ENCODE peak calls at places on chromosomes 12 and 14, in eight cellular contexts. Z, Q, H, N, D, X, V and W are unnamed samples.
A peak's percentile ranks its signal among the peaks of the same experiment; 100 is the strongest.

GRCh38 chr12:58656254-58657009 is 263.9 kb downstream of the LRIG3 start:
- DNase-seq in V (no peak), H (no peak), D (no peak), Z (no peak), N (no peak), X (no peak), Q (no peak), W (no peak)

GRCh38 chr14:100012478-100012925 is 52.7 kb upstream of the EVL start:
- DNase-seq in N (no peak), Z (no peak), X (no peak), V (peak; percentile 57), H (no peak), D (no peak), Q (no peak), W (no peak)

GRCh38 chr12:27975222-27976136 is 2.9 kb upstream of the PTHLH start:
- DNase-seq in X (peak; percentile 4), Z (no peak), V (no peak), N (peak; percentile 45), Q (no peak), H (no peak), D (no peak), W (no peak)

GRCh38 chr14:105419305-105420091 is at the start of gene MTA1:
- DNase-seq in X (peak; percentile 48), Q (peak; percentile 42), Z (peak; percentile 51), V (no peak), N (no peak), H (no peak), D (peak; percentile 43), W (no peak)

GRCh38 chr14:104494483-104494882 is 85.1 kb upstream of the C14orf180 start:
- DNase-seq in H (no peak), D (no peak), Z (peak; percentile 5), N (no peak), V (peak; percentile 83), Q (no peak), X (no peak), W (no peak)

GRCh38 chr12:11773889-11774677 is 124.6 kb downstream of the ETV6 start:
- DNase-seq in V (peak; percentile 85), N (peak; percentile 81), H (no peak), Q (no peak), Z (no peak), X (no peak), D (no peak), W (no peak)

GRCh38 chr12:52006726-52007157 is at the start of gene TAMALIN:
- DNase-seq in X (peak; percentile 67), D (no peak), H (no peak), Q (no peak), Z (peak; percentile 86), V (peak; percentile 51), N (peak; percentile 85), W (no peak)

GRCh38 chr14:61474021-61474420 is 152.6 kb downstream of the PRKCH start:
- DNase-seq in X (no peak), Z (no peak), D (no peak), Q (no peak), N (no peak), H (no peak), V (peak; percentile 77), W (no peak)

GRCh38 chr12:42474391-42474790 is 115.2 kb downstream of the PRICKLE1 start:
- DNase-seq in H (no peak), X (no peak), Q (no peak), D (peak; percentile 79), V (no peak), Z (no peak), N (no peak), W (no peak)

GRCh38 chr14:86799244-86799647 is 1193.7 kb downstream of the GALC start:
- DNase-seq in Q (no peak), H (no peak), X (no peak), V (no peak), N (no peak), D (peak; percentile 27), Z (no peak), W (no peak)

GRCh38 chr14:94445003-94445402 is 7.6 kb downstream of the SERPINA11 start:
- DNase-seq in Q (no peak), V (no peak), X (no peak), H (no peak), N (no peak), D (no peak), Z (no peak), W (no peak)

GRCh38 chr14:60090864-60091519 is 731 bp upstream of the PCNX4 start:
- DNase-seq in V (peak; percentile 37), N (peak; percentile 52), H (no peak), X (peak; percentile 67), Z (peak; percentile 21), D (peak; percentile 81), Q (peak; percentile 83), W (no peak)

GRCh38 chr12:92402415-92402814 is 256.8 kb upstream of the BTG1 start:
- DNase-seq in D (no peak), X (no peak), Q (no peak), H (no peak), Z (no peak), N (no peak), V (no peak), W (no peak)

GRCh38 chr14:83838221-83838620 is 1691.7 kb upstream of the FLRT2 start:
- DNase-seq in H (no peak), D (no peak), Z (no peak), N (no peak), X (no peak), Q (no peak), V (no peak), W (no peak)

GRCh38 chr12:30719060-30719459 is 23.4 kb upstream of the IPO8 start:
- DNase-seq in H (no peak), X (no peak), Q (no peak), D (no peak), N (no peak), V (no peak), Z (no peak), W (no peak)